ENCODE peak calls at places on chromosomes 12 and 14, in four cellular contexts. X, U, E and W are unnamed samples.

GRCh38 chr12:124498178-124498869 is 69.1 kb downstream of the NCOR2 start:
- DNase-seq in X (no peak), U (no peak), E (no peak), W (no peak)

GRCh38 chr12:1830981-1831930 is 10.9 kb downstream of the LRTM2 start:
- DNase-seq in X (peak; percentile 55), U (no peak), E (peak; percentile 49), W (no peak)

GRCh38 chr14:94125659-94126418 is 3.6 kb downstream of the IFI27L2 start:
- DNase-seq in X (no peak), U (no peak), E (no peak), W (no peak)

GRCh38 chr14:90692061-90692460 is 124.2 kb downstream of the TTC7B start:
- DNase-seq in X (no peak), U (no peak), E (no peak), W (no peak)

GRCh38 chr12:24424889-24425600 is 475.6 kb upstream of the SOX5 start:
- DNase-seq in X (no peak), U (no peak), E (no peak), W (no peak)

GRCh38 chr12:65728913-65729793 is 95.1 kb upstream of the HMGA2 start:
- DNase-seq in X (no peak), U (no peak), E (no peak), W (peak; percentile 58)

GRCh38 chr12:110766311-110767154 is 23.8 kb upstream of the PPP1CC start:
- DNase-seq in X (no peak), U (no peak), E (no peak), W (no peak)

GRCh38 chr12:124767075-124767821 is 96.4 kb downstream of the SCARB1 start:
- DNase-seq in X (peak; percentile 62), U (peak; percentile 67), E (peak; percentile 75), W (peak; percentile 92)

GRCh38 chr14:100558226-100558625 is 29.0 kb downstream of the BEGAIN start:
- DNase-seq in X (no peak), U (no peak), E (no peak), W (no peak)

GRCh38 chr14:80653951-80654350 is 287.6 kb downstream of the CEP128 start:
- DNase-seq in X (no peak), U (no peak), E (no peak), W (no peak)

GRCh38 chr12:87848248-87848868 is 180.8 kb downstream of the C12orf50 start:
- DNase-seq in X (peak; percentile 25), U (peak; percentile 12), E (peak; percentile 45), W (peak; percentile 42)

GRCh38 chr12:29726321-29726692 is 57.4 kb downstream of the TMTC1 start:
- DNase-seq in X (no peak), U (no peak), E (no peak), W (peak; percentile 23)

GRCh38 chr14:100523536-100524025 is 63.6 kb downstream of the BEGAIN start:
- DNase-seq in X (no peak), U (no peak), E (no peak), W (no peak)

GRCh38 chr14:106657460-106657859 is 1131.1 kb downstream of the TMEM121 start:
- DNase-seq in X (no peak), U (no peak), E (no peak), W (no peak)

GRCh38 chr12:121121805-121122204 is 10.9 kb upstream of the P2RX7 start:
- DNase-seq in X (no peak), U (no peak), E (no peak), W (no peak)

DNA sequence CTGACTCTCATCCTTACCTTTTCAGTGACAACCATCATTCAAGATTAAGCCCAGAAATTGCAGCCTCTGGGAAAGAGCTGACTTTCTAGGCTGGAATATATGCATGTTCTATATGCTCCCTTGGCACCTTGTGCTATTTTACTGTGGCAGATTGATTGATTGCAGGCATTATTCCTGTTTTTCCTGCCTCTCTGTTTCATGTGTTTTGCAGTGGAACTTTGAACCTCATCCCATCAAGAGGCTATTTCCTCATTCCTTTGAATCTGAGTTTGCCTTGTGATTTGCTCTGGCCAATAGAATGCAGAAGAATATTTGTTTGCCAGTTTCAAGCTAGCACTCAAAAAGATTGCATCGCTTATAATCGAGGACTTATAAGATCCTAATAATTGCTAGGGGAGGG is 174.8 kb upstream of the DCN start:
- DNase-seq in X (peak; percentile 45), U (no peak), E (no peak), W (no peak)
- TF ChIP-seq TARDBP in X (no peak), U (no peak), E (no peak), W (no peak)

DNA sequence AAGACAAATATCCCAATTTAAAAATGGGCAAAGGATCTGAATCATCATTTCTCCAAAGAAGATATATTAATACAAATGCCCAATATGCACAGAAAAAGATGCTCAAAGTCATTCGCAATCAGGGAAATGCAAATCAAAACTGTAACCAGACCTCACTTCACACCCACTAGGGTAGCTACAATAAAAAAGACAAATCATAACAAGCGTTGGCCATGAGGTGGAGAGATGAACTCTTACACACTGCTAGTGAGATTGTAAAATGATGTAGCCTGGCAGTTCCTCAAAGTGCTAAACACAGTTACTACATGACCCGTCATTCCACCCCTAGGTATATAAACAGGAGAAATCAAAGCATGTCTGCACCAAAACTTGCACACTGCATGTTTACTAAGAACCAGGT is 30.4 kb downstream of the CDC42BPB start:
- DNase-seq in X (no peak), U (no peak), E (no peak), W (no peak)
- TF ChIP-seq TARDBP in X (no peak), U (no peak), E (no peak), W (no peak)

DNA sequence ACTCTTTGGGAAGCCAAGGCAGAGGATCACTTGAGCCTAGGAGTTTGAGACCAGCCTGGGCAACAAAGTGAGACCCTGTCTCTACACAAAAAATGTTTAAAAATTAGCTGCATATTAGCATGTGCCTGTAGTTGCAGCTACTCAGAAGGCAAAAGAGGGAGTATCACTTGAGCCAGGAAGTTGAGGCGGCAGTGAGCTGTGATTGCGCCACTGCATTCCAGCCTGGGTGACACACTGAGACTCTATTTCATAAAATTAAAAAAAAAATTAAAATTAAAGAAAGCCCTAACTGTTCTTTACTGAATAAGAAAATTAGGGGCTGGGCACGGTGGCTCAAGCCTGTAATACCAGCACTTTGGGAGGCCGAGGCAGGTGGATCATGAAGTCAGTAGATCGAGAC is 27.0 kb downstream of the SENP1 start:
- DNase-seq in X (no peak), U (no peak), E (no peak), W (no peak)
- TF ChIP-seq TARDBP in X (no peak), U (no peak), E (no peak), W (no peak)

GRCh38 chr12:22255097-22255496 is 79.4 kb downstream of the ST8SIA1 start:
- DNase-seq in X (no peak), U (no peak), E (no peak), W (no peak)
- TF ChIP-seq TARDBP in X (no peak), U (no peak), E (no peak), W (no peak)

GRCh38 chr12:71780207-71780822 is 25.7 kb downstream of the RAB21 start:
- DNase-seq in X (peak; percentile 20), U (no peak), E (peak; percentile 62), W (peak; percentile 34)
- TF ChIP-seq TARDBP in X (no peak), U (no peak), E (no peak), W (no peak)